ENCODE peak calls at places on chromosomes 13 and 19, in nine cellular contexts. One of them, this sample, is unnamed.

GRCh38 chr19:33447336-33448158 is 74.0 kb downstream of the CEBPG start:
- DNase-seq in stimulated activated CD4-positive, alpha-beta T cell treated with anti-CD3 and anti-CD28 coated beads, Interleukin-15, amount 100 ng/mL, for 48 hours: no peak
- DNase-seq in ovary: no peak
- DNase-seq in fibroblast of pulmonary artery: no peak
- DNase-seq in mammary epithelial cell: no peak
- DNase-seq in heart left ventricle: no peak
- DNase-seq in astrocyte of the spinal cord: no peak
- DNase-seq in NCI-H1048: no peak
- DNase-seq in GM04503: no peak
- DNase-seq in this sample: no peak

GRCh38 chr19:17687141-17687856 is 855 bp downstream of the UNC13A start:
- DNase-seq in stimulated activated CD4-positive, alpha-beta T cell treated with anti-CD3 and anti-CD28 coated beads, Interleukin-15, amount 100 ng/mL, for 48 hours: no peak
- DNase-seq in ovary: no peak
- DNase-seq in fibroblast of pulmonary artery: no peak
- DNase-seq in mammary epithelial cell: no peak
- DNase-seq in heart left ventricle: no peak
- DNase-seq in astrocyte of the spinal cord: no peak
- DNase-seq in NCI-H1048: no peak
- DNase-seq in GM04503: no peak
- DNase-seq in this sample: no peak

GRCh38 chr19:10603873-10604459 is 16.9 kb upstream of the AP1M2 start:
- DNase-seq in stimulated activated CD4-positive, alpha-beta T cell treated with anti-CD3 and anti-CD28 coated beads, Interleukin-15, amount 100 ng/mL, for 48 hours: no peak
- DNase-seq in ovary: no peak
- DNase-seq in fibroblast of pulmonary artery: peak; percentile 21
- DNase-seq in mammary epithelial cell: peak; percentile 29
- DNase-seq in heart left ventricle: no peak
- DNase-seq in astrocyte of the spinal cord: peak; percentile 20
- DNase-seq in NCI-H1048: no peak
- DNase-seq in GM04503: no peak
- DNase-seq in this sample: no peak

GRCh38 chr19:2702170-2703076 is at the start of gene GNG7:
- DNase-seq in stimulated activated CD4-positive, alpha-beta T cell treated with anti-CD3 and anti-CD28 coated beads, Interleukin-15, amount 100 ng/mL, for 48 hours: peak; percentile 90
- DNase-seq in ovary: peak; percentile 97
- DNase-seq in fibroblast of pulmonary artery: peak; percentile 81
- DNase-seq in mammary epithelial cell: peak; percentile 71
- DNase-seq in heart left ventricle: peak; percentile 94
- DNase-seq in astrocyte of the spinal cord: peak; percentile 70
- DNase-seq in NCI-H1048: peak; percentile 76
- DNase-seq in GM04503: no peak
- DNase-seq in this sample: no peak

GRCh38 chr19:33177417-33177976 is 16.6 kb upstream of the LRP3 start:
- DNase-seq in stimulated activated CD4-positive, alpha-beta T cell treated with anti-CD3 and anti-CD28 coated beads, Interleukin-15, amount 100 ng/mL, for 48 hours: no peak
- DNase-seq in ovary: no peak
- DNase-seq in fibroblast of pulmonary artery: no peak
- DNase-seq in mammary epithelial cell: no peak
- DNase-seq in heart left ventricle: no peak
- DNase-seq in astrocyte of the spinal cord: peak; percentile 2
- DNase-seq in NCI-H1048: no peak
- DNase-seq in GM04503: no peak
- DNase-seq in this sample: no peak

GRCh38 chr19:17490411-17490810 is 20.1 kb downstream of the SLC27A1 start:
- DNase-seq in stimulated activated CD4-positive, alpha-beta T cell treated with anti-CD3 and anti-CD28 coated beads, Interleukin-15, amount 100 ng/mL, for 48 hours: no peak
- DNase-seq in ovary: no peak
- DNase-seq in fibroblast of pulmonary artery: no peak
- DNase-seq in mammary epithelial cell: no peak
- DNase-seq in heart left ventricle: no peak
- DNase-seq in astrocyte of the spinal cord: no peak
- DNase-seq in NCI-H1048: no peak
- DNase-seq in GM04503: no peak
- DNase-seq in this sample: no peak

GRCh38 chr13:41746259-41746658 is 214.7 kb downstream of the VWA8 start:
- DNase-seq in stimulated activated CD4-positive, alpha-beta T cell treated with anti-CD3 and anti-CD28 coated beads, Interleukin-15, amount 100 ng/mL, for 48 hours: no peak
- DNase-seq in ovary: no peak
- DNase-seq in fibroblast of pulmonary artery: peak; percentile 40
- DNase-seq in mammary epithelial cell: peak; percentile 86
- DNase-seq in heart left ventricle: no peak
- DNase-seq in astrocyte of the spinal cord: peak; percentile 89
- DNase-seq in NCI-H1048: no peak
- DNase-seq in GM04503: peak; percentile 42
- DNase-seq in this sample: peak; percentile 17

GRCh38 chr19:54335164-54335563 is 3.8 kb downstream of the LILRA4 start:
- DNase-seq in stimulated activated CD4-positive, alpha-beta T cell treated with anti-CD3 and anti-CD28 coated beads, Interleukin-15, amount 100 ng/mL, for 48 hours: no peak
- DNase-seq in ovary: no peak
- DNase-seq in fibroblast of pulmonary artery: no peak
- DNase-seq in mammary epithelial cell: no peak
- DNase-seq in heart left ventricle: no peak
- DNase-seq in astrocyte of the spinal cord: no peak
- DNase-seq in NCI-H1048: no peak
- DNase-seq in GM04503: no peak
- DNase-seq in this sample: no peak

GRCh38 chr13:30600470-30600869 is 17.2 kb upstream of the USPL1 start:
- DNase-seq in stimulated activated CD4-positive, alpha-beta T cell treated with anti-CD3 and anti-CD28 coated beads, Interleukin-15, amount 100 ng/mL, for 48 hours: no peak
- DNase-seq in ovary: no peak
- DNase-seq in fibroblast of pulmonary artery: no peak
- DNase-seq in mammary epithelial cell: no peak
- DNase-seq in heart left ventricle: no peak
- DNase-seq in astrocyte of the spinal cord: no peak
- DNase-seq in NCI-H1048: no peak
- DNase-seq in GM04503: no peak
- DNase-seq in this sample: no peak

GRCh38 chr13:30193279-30194234 is 113.8 kb downstream of the KATNAL1 start:
- DNase-seq in stimulated activated CD4-positive, alpha-beta T cell treated with anti-CD3 and anti-CD28 coated beads, Interleukin-15, amount 100 ng/mL, for 48 hours: no peak
- DNase-seq in ovary: no peak
- DNase-seq in fibroblast of pulmonary artery: no peak
- DNase-seq in mammary epithelial cell: no peak
- DNase-seq in heart left ventricle: no peak
- DNase-seq in astrocyte of the spinal cord: no peak
- DNase-seq in NCI-H1048: no peak
- DNase-seq in GM04503: no peak
- DNase-seq in this sample: no peak

GRCh38 chr19:6092329-6093286 is 17.7 kb downstream of the RFX2 start:
- DNase-seq in stimulated activated CD4-positive, alpha-beta T cell treated with anti-CD3 and anti-CD28 coated beads, Interleukin-15, amount 100 ng/mL, for 48 hours: no peak
- DNase-seq in ovary: peak; percentile 70
- DNase-seq in fibroblast of pulmonary artery: peak; percentile 77
- DNase-seq in mammary epithelial cell: peak; percentile 97
- DNase-seq in heart left ventricle: peak; percentile 79
- DNase-seq in astrocyte of the spinal cord: peak; percentile 82
- DNase-seq in NCI-H1048: no peak
- DNase-seq in GM04503: peak; percentile 82
- DNase-seq in this sample: no peak

GRCh38 chr19:56404705-56405056 is 549 bp downstream of the ZNF583 start:
- DNase-seq in stimulated activated CD4-positive, alpha-beta T cell treated with anti-CD3 and anti-CD28 coated beads, Interleukin-15, amount 100 ng/mL, for 48 hours: no peak
- DNase-seq in ovary: no peak
- DNase-seq in fibroblast of pulmonary artery: no peak
- DNase-seq in mammary epithelial cell: no peak
- DNase-seq in heart left ventricle: no peak
- DNase-seq in astrocyte of the spinal cord: no peak
- DNase-seq in NCI-H1048: no peak
- DNase-seq in GM04503: no peak
- DNase-seq in this sample: no peak

GRCh38 chr13:41973247-41973741 is 12.4 kb upstream of the VWA8 start:
- DNase-seq in stimulated activated CD4-positive, alpha-beta T cell treated with anti-CD3 and anti-CD28 coated beads, Interleukin-15, amount 100 ng/mL, for 48 hours: no peak
- DNase-seq in ovary: no peak
- DNase-seq in fibroblast of pulmonary artery: no peak
- DNase-seq in mammary epithelial cell: no peak
- DNase-seq in heart left ventricle: peak; percentile 24
- DNase-seq in astrocyte of the spinal cord: no peak
- DNase-seq in NCI-H1048: no peak
- DNase-seq in GM04503: no peak
- DNase-seq in this sample: no peak

GRCh38 chr13:48596128-48596429 is 57.6 kb upstream of the CYSLTR2 start:
- DNase-seq in stimulated activated CD4-positive, alpha-beta T cell treated with anti-CD3 and anti-CD28 coated beads, Interleukin-15, amount 100 ng/mL, for 48 hours: no peak
- DNase-seq in ovary: no peak
- DNase-seq in fibroblast of pulmonary artery: no peak
- DNase-seq in mammary epithelial cell: no peak
- DNase-seq in heart left ventricle: no peak
- DNase-seq in astrocyte of the spinal cord: no peak
- DNase-seq in NCI-H1048: no peak
- DNase-seq in GM04503: no peak
- DNase-seq in this sample: no peak

This sample was measured in HFF-Myc.